ENCODE peak calls at places on chromosomes 5 and 9, in five cellular contexts. D is left ventricle myocardium inferior, R is stomach, S is lung, L is heart left ventricle. F is an unnamed sample.

GRCh38 chr9:132753593-132753880 is 83.3 kb downstream of the GTF3C4 start:
- DNase-seq in D (no peak), R (no peak), S (no peak), L (no peak), F (no peak)

GRCh38 chr5:143314664-143315063 is 88.8 kb downstream of the NR3C1 start:
- DNase-seq in D (no peak), R (no peak), S (no peak), L (no peak), F (no peak)

GRCh38 chr9:97501177-97501971 is at the start of gene TMOD1:
- DNase-seq in D (peak; percentile 82), R (peak; percentile 80), S (peak; percentile 51), L (peak; percentile 79), F (peak; percentile 81)

GRCh38 chr9:73213300-73213699 is 61.6 kb downstream of the ANXA1 start:
- DNase-seq in D (no peak), R (no peak), S (no peak), L (no peak), F (no peak)

GRCh38 chr5:80860934-80861613 is 99.1 kb upstream of the RASGRF2 start:
- DNase-seq in D (no peak), R (no peak), S (no peak), L (no peak), F (no peak)

GRCh38 chr5:172973127-172973916 is 10.2 kb upstream of the ATP6V0E1 start:
- DNase-seq in D (no peak), R (no peak), S (no peak), L (no peak), F (no peak)

GRCh38 chr5:52757991-52758390 is 29.7 kb upstream of the ITGA1 start:
- DNase-seq in D (no peak), R (no peak), S (no peak), L (no peak), F (no peak)

GRCh38 chr5:107485184-107485583 is 185.6 kb downstream of the EFNA5 start:
- DNase-seq in D (no peak), R (no peak), S (no peak), L (no peak), F (no peak)

GRCh38 chr9:121770415-121771273 is 119.2 kb downstream of the DAB2IP start:
- DNase-seq in D (no peak), R (no peak), S (no peak), L (peak; percentile 9), F (peak; percentile 5)

GRCh38 chr9:121750715-121751623 is 99.5 kb downstream of the DAB2IP start:
- DNase-seq in D (no peak), R (peak; percentile 74), S (no peak), L (no peak), F (no peak)

DNA sequence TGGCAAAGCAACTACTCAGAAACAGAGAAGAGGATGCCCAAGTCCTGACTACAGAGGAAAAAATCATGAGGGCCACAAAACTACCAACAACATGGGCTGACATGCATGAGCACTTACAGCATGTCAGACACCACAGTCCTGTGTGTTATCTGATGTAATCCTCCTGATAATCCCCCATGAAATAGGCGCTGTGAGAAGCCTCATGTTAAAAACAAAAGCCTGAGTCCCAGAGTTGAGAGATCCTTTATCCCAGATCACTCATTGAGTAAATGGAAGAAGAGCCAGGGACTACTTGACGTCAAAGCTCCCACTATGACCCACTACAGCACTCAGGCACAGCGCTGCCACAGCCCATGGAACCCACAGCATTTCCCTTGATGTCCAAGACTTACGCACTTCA is 7.2 kb upstream of the SPOCK1 start:
- DNase-seq in D (no peak), R (no peak), S (no peak), L (no peak), F (no peak)
- H3K27ac ChIP-seq in D (no peak overlapping the region), R (no peak overlapping the region), S (no peak overlapping the region), L (no peak overlapping the region), F (no peak overlapping the region)

DNA sequence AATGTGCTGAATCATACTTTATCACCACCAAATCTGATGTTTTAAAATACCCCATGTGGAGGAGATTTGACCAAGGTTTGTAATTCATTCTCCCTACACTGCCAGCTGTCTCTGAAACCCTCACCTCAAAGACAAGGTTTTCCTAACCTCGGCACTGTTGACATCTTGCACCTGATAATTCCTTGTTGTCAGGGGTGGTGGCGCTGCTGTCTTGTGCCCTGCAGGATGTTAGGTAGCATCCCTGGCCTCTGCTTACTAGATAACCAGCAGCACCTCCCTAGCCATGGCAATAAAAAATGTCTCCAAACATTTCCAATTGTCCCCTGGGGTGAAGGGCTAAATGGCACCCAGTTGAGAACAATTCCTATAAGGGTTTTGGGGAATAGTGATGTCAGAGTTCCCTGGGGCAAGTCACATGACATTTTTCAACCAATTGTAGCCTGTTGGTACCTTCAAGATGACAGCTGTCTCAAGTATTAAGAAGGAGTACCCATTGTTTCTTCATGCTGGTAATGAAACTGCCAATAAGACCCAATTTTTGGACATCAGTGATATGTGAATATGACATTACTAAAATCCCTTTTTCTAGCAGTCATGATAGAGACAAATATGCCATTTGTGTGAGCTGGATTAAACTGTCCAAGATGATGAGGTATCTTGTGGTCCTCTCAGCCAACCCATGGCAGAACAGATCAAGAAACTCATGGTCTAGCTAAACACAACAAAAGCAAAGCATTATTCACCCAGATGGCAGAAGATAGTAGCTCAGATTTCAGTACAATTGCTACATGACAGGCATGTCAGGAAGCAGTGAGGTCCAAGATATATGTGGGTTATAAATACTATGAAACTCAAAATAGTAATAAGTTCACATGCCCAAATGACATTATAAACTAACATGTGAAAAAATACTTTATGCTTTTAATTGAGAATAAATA is 160.7 kb upstream of the PLCXD3 start:
- DNase-seq in D (no peak), R (no peak), S (no peak), L (no peak), F (no peak)
- H3K27ac ChIP-seq in D (no peak overlapping the region), R (no peak overlapping the region), S (no peak overlapping the region), L (no peak overlapping the region), F (no peak overlapping the region)

DNA sequence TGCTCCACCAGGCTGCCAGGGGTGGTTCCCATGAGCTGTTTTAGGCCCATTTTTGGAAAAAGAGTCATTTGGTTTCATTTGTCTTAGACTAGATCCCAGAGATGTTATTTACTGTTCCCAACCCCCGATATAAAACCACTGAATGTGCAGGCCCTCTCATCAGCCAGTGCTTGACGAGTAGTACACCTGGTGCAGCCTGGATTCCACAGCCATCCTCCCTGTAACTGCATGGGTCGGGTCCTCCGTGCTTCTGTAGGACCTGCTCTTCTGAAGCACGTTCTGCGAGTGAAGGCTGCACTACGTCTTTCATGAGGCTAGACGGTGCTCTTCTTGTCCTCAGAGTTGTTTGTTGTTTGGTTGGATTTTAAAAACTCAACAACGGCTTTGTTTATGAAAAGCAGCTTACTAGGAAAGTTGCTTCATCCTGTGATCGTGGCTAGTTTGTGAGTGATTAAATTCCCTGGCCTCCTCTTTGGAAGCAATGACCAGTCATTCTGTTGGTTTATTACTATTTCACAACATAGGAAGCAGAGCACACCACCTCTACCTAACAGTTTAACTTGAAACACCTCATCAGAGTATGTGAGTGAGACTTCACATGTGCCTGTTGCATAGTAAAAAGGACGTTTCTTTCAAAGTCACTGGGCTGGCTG is 135.2 kb downstream of the AOPEP start:
- DNase-seq in D (no peak), R (no peak), S (no peak), L (no peak), F (no peak)
- H3K27ac ChIP-seq in D (no peak overlapping the region), R (peak overlapping the region; percentile 89), S (no peak overlapping the region), L (no peak overlapping the region), F (peak overlapping the region; percentile 30)

GRCh38 chr5:136058031-136058971 is 29.5 kb downstream of the TGFBI start:
- DNase-seq in D (peak; percentile 66), R (peak; percentile 47), S (peak; percentile 44), L (peak; percentile 85), F (no peak)

GRCh38 chr5:136055612-136056302 is 27.0 kb downstream of the TGFBI start:
- DNase-seq in D (no peak), R (no peak), S (no peak), L (no peak), F (no peak)

GRCh38 chr5:136056771-136057335 is 28.1 kb downstream of the TGFBI start:
- DNase-seq in D (no peak), R (no peak), S (no peak), L (no peak), F (no peak)

GRCh38 chr5:136057401-136057951 is 28.7 kb downstream of the TGFBI start:
- DNase-seq in D (no peak), R (no peak), S (no peak), L (no peak), F (no peak)

GRCh38 chr5:136056336-136056735 is 27.5 kb downstream of the TGFBI start:
- DNase-seq in D (no peak), R (no peak), S (no peak), L (no peak), F (no peak)
- H3K27ac ChIP-seq in D (peak overlapping the region; percentile 76), R (peak overlapping the region; percentile 88), S (no peak overlapping the region), L (no peak overlapping the region), F (no peak overlapping the region)

GRCh38 chr5:116719087-116719486 is 144.5 kb upstream of the SEMA6A start:
- DNase-seq in D (no peak), R (no peak), S (no peak), L (no peak), F (no peak)
- H3K27ac ChIP-seq in D (no peak overlapping the region), R (no peak overlapping the region), S (no peak overlapping the region), L (no peak overlapping the region), F (no peak overlapping the region)